ENCODE peak calls at places on chromosomes 5 and 9, in seven cellular contexts. P is HCT116, U is GM23338, Q is sigmoid colon, K is adrenal gland, H is breast epithelium, W is left ventricle myocardium inferior. T is an unnamed sample. For H3K4me1, the result is how much of the 10 kb centered on the place peaks cover.

GRCh38 chr5:143244000-143244736 is 159.3 kb downstream of the NR3C1 start:
- DNase-seq in P (peak), U (no peak), Q (peak), K (peak), H (no peak), W (peak), T (no peak)

GRCh38 chr9:124341455-124342170 is 73.6 kb downstream of the PSMB7 start:
- DNase-seq in P (no peak), U (no peak), Q (no peak), K (no peak), H (no peak), W (no peak), T (peak)

GRCh38 chr5:548256-548655 is 24.0 kb upstream of the SLC9A3 start:
- DNase-seq in P (no peak), U (no peak), Q (peak), K (no peak), H (no peak), W (peak), T (peak)

GRCh38 chr9:136538599-136539426 is 7.0 kb downstream of the NOTCH1 start:
- DNase-seq in P (no peak), U (no peak), Q (no peak), K (no peak), H (no peak), W (peak), T (no peak)

GRCh38 chr9:100364013-100364412 is 11.3 kb upstream of the TEX10 start:
- DNase-seq in P (no peak), U (no peak), Q (no peak), K (no peak), H (no peak), W (no peak), T (no peak)

GRCh38 chr9:70607926-70608325 is 193.5 kb upstream of the KLF9 start:
- DNase-seq in P (no peak), U (no peak), Q (no peak), K (no peak), H (no peak), W (no peak), T (peak)

GRCh38 chr5:158013939-158014338 is 155.0 kb upstream of the CLINT1 start:
- DNase-seq in P (no peak), U (peak), Q (no peak), K (peak), H (no peak), W (no peak), T (no peak)

GRCh38 chr9:99050292-99050911 is 54.5 kb upstream of the TGFBR1 start:
- DNase-seq in P (no peak), U (no peak), Q (no peak), K (no peak), H (no peak), W (no peak), T (no peak)

GRCh38 chr5:80835128-80835527 is 125.0 kb upstream of the RASGRF2 start:
- DNase-seq in P (no peak), U (no peak), Q (no peak), K (no peak), H (no peak), W (no peak), T (no peak)

GRCh38 chr5:142819816-142820215 is 49.6 kb downstream of the ARHGAP26 start:
- DNase-seq in P (no peak), U (no peak), Q (no peak), K (no peak), H (no peak), W (no peak), T (no peak)

GRCh38 chr9:131826053-131826452 is 86.2 kb upstream of the RAPGEF1 start:
- DNase-seq in P (no peak), U (no peak), Q (no peak), K (no peak), H (no peak), W (no peak), T (no peak)

GRCh38 chr9:33137781-33138264 is 29.3 kb downstream of the B4GALT1 start:
- DNase-seq in P (no peak), U (no peak), Q (peak), K (peak), H (no peak), W (no peak), T (peak)

GRCh38 chr5:372556-372910 is 51.0 kb downstream of the AHRR start:
- DNase-seq in P (no peak), U (no peak), Q (no peak), K (peak), H (no peak), W (no peak), T (no peak)

GRCh38 chr5:126628102-126628501 is 27.4 kb downstream of the PHAX start:
- DNase-seq in P (no peak), U (peak), Q (no peak), K (no peak), H (no peak), W (no peak), T (no peak)

GRCh38 chr5:53827072-53827471 is 266.6 kb downstream of the NDUFS4 start:
- DNase-seq in P (no peak), U (no peak), Q (no peak), K (no peak), H (no peak), W (no peak), T (no peak)

GRCh38 chr5:74390822-74391221 is 249.7 kb downstream of the ENC1 start:
- DNase-seq in P (no peak), U (no peak), Q (no peak), K (no peak), H (no peak), W (no peak), T (no peak)
- H3K4me1 ChIP-seq in P (under half), U (under half), Q (under half), K (under half), H (under half), W (under half), T (under half)

DNA sequence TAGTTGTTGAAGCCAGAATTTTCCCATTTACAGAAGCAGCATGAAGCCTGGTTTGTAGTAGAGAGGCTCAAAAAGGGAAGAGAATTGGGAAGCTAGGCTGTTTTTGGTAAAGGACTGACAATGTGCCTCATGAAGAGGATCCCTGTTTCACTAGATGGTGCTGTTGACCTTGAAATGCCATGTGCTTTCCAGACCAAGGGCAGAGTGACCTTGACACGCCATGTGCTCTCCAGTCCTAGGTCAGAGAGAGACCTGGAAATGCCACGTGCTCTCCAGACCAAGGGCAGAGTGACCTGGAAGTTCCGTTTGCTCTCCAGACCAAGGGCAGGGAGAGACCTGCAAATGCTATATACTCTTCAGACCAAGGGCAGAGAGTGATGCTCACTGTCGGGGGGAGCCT is 32.0 kb downstream of the UNC13B start:
- DNase-seq in P (no peak), U (peak), Q (no peak), K (no peak), H (no peak), W (no peak), T (no peak)
- TF ChIP-seq CTCF in P (no peak), U (peak), Q (no peak), K (no peak), H (no peak), W (peak), T (no peak)

GRCh38 chr5:40681351-40682311 is 1.9 kb downstream of the PTGER4 start:
- DNase-seq in P (no peak), U (peak), Q (peak), K (peak), H (no peak), W (peak), T (peak)

GRCh38 chr5:40679071-40679997 is at the start of gene PTGER4:
- DNase-seq in P (peak), U (peak), Q (peak), K (peak), H (peak), W (peak), T (peak)

GRCh38 chr5:40679998-40680681 is 425 bp downstream of the PTGER4 start:
- DNase-seq in P (no peak), U (peak), Q (peak), K (no peak), H (no peak), W (peak), T (peak)

GRCh38 chr5:40682431-40683017 is 2.8 kb downstream of the PTGER4 start:
- DNase-seq in P (no peak), U (no peak), Q (peak), K (no peak), H (no peak), W (no peak), T (no peak)

DNA sequence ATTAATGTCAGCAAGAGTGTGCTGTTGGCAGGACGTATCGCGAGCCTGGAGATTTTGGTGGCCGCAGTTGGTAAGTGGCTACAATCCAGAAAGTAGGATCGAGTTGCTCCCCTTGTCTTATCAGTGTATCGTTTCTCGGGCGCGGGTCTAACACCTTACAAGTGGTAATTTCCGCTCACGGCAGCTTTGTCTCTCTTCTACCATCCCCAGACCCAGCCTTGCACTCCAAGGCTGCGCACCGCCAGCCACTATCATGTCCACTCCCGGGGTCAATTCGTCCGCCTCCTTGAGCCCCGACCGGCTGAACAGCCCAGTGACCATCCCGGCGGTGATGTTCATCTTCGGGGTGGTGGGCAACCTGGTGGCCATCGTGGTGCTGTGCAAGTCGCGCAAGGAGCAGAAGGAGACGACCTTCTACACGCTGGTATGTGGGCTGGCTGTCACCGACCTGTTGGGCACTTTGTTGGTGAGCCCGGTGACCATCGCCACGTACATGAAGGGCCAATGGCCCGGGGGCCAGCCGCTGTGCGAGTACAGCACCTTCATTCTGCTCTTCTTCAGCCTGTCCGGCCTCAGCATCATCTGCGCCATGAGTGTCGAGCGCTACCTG is 1.1 kb downstream of the PTGER4 start:
- DNase-seq in P (no peak), U (peak), Q (peak), K (peak), H (no peak), W (no peak), T (peak)
- H3K4me3 ChIP-seq in P (no peak), U (peak), Q (peak), K (peak), H (peak), W (peak), T (peak)

GRCh38 chr9:96554326-96554725 is 65.3 kb downstream of the CDC14B start:
- DNase-seq in P (no peak), U (no peak), Q (no peak), K (no peak), H (no peak), W (no peak), T (no peak)
- H3K4me1 ChIP-seq in P (under half), U (under half), Q (under half), K (under half), H (under half), W (under half), T (under half)

GRCh38 chr5:35823347-35823875 is 33.3 kb upstream of the IL7R start:
- DNase-seq in P (no peak), U (no peak), Q (no peak), K (no peak), H (no peak), W (no peak), T (no peak)
- TF ChIP-seq CTCF in P (no peak), U (no peak), Q (no peak), K (no peak), H (no peak), W (no peak), T (no peak)

GRCh38 chr9:127154390-127155191 is 32.2 kb upstream of the ANGPTL2 start:
- DNase-seq in P (no peak), U (no peak), Q (peak), K (peak), H (no peak), W (peak), T (peak)
- H3K4me3 ChIP-seq in P (no peak), U (no peak), Q (peak), K (no peak), H (no peak), W (peak), T (no peak)

GRCh38 chr5:181149806-181150733 is 2.7 kb downstream of the OR2V2 start:
- DNase-seq in P (no peak), U (no peak), Q (no peak), K (no peak), H (no peak), W (no peak), T (no peak)

GRCh38 chr5:181149355-181149754 is 2.0 kb downstream of the OR2V2 start:
- DNase-seq in P (no peak), U (no peak), Q (no peak), K (no peak), H (no peak), W (no peak), T (no peak)

GRCh38 chr5:181152406-181152805 is 5.0 kb downstream of the OR2V2 start:
- DNase-seq in P (no peak), U (no peak), Q (no peak), K (no peak), H (no peak), W (no peak), T (no peak)

GRCh38 chr5:181153814-181154213 is 6.4 kb downstream of the OR2V2 start:
- DNase-seq in P (no peak), U (no peak), Q (no peak), K (no peak), H (no peak), W (no peak), T (no peak)

GRCh38 chr5:181151146-181151545 is 3.8 kb downstream of the OR2V2 start:
- DNase-seq in P (no peak), U (peak), Q (no peak), K (no peak), H (no peak), W (no peak), T (no peak)
- H3K4me1 ChIP-seq in P (under half), U (under half), Q (under half), K (under half), H (under half), W (under half), T (under half)

DNA sequence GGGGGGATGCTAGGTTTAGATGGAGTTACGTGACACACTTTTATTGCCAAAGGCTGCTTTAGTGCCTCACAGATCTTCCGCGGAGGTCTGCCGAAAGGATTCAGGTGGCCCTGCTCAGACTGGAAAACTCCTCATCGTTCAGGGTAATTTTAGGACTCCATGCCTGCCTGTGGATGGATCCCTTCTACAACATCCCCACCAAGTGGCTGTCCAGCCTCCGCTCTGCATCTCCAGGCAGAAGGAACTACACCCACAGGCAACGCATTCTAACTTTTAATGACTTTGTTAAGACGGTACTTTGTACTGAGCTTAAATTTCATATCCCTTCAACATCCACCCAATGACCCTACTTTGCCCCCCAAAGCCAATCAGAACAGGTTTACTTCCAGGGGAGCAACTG is 29.4 kb downstream of the ATPSCKMT start:
- DNase-seq in P (no peak), U (peak), Q (no peak), K (no peak), H (no peak), W (no peak), T (no peak)
- TF ChIP-seq CTCF in P (no peak), U (peak), Q (no peak), K (no peak), H (no peak), W (peak), T (no peak)

GRCh38 chr5:177309351-177310191 is 2.1 kb downstream of the MXD3 start:
- DNase-seq in P (peak), U (peak), Q (peak), K (peak), H (peak), W (peak), T (peak)
- H3K4me3 ChIP-seq in P (no peak), U (no peak), Q (no peak), K (no peak), H (no peak), W (no peak), T (no peak)

DNA sequence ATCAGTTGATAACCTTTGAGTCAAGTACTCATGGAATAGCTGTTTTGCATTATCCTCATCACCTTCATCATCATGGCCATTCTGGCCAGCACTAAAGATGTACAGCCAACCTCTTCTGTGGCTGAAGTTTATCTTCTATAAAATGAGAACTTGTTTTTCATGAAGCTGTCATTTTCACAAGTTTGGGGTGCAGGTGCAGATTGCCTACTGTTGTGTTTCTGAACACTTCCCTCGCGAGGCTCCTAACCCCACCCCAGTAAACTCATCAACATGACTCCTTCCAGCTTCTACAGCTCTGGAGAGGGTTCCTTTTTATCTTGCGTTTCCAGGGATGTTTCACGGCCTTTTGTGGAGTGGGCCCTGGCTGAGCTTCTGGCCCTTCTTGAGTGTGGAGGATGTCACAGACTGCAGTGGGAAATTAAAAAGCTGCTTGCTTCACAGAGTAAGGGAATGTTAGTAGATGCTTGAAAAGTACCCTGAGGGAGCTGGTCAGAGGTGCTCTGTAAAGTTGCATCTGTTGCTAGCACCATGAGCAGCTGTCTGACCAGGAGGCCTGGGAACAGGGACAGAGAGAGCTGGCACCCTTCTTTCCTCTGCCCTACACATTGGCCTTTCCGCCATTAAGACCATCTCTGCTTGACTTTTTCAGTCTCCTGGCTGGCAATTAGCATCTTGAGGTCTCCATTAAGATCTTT is 24.9 kb downstream of the SYK start:
- DNase-seq in P (no peak), U (no peak), Q (no peak), K (no peak), H (no peak), W (no peak), T (no peak)
- H3K4me1 ChIP-seq in P (under half), U (under half), Q (under half), K (under half), H (under half), W (under half), T (under half)

T was measured in left lung.